ENCODE peak calls at places on chromosomes 5 and 9, in six cellular contexts. F is foreskin fibroblast, Y is brain microvascular endothelial cell, X is hepatocyte, E is sigmoid colon, C is left ventricle myocardium inferior. M is an unnamed sample.

GRCh38 chr5:9903806-9904205 is 273.7 kb upstream of the TAS2R1 start:
- DNase-seq in F (peak), Y (peak), X (no peak), E (no peak), C (no peak), M (peak)

GRCh38 chr9:38026021-38026809 is 42.8 kb downstream of the SHB start:
- DNase-seq in F (peak), Y (peak), X (peak), E (peak), C (no peak), M (peak)

GRCh38 chr9:90546200-90546599 is 96.4 kb downstream of the DIRAS2 start:
- DNase-seq in F (peak), Y (peak), X (peak), E (no peak), C (no peak), M (peak)

GRCh38 chr9:96327694-96328352 is 25.8 kb upstream of the HSD17B3 start:
- DNase-seq in F (peak), Y (peak), X (peak), E (no peak), C (no peak), M (peak)

GRCh38 chr9:91302831-91303230 is 58.9 kb downstream of the AUH start:
- DNase-seq in F (peak), Y (peak), X (no peak), E (no peak), C (no peak), M (peak)

GRCh38 chr5:74055446-74056097 is 429.6 kb downstream of the ARHGEF28 start:
- DNase-seq in F (no peak), Y (no peak), X (no peak), E (no peak), C (no peak), M (no peak)

GRCh38 chr9:96417051-96417586 is 1.1 kb downstream of the ZNF367 start:
- DNase-seq in F (peak), Y (peak), X (peak), E (peak), C (peak), M (peak)

GRCh38 chr5:115289104-115289503 is 7.3 kb downstream of the CCDC112 start:
- DNase-seq in F (no peak), Y (no peak), X (no peak), E (no peak), C (no peak), M (no peak)

GRCh38 chr9:3732077-3733038 is 206.6 kb upstream of the RFX3 start:
- DNase-seq in F (peak), Y (peak), X (peak), E (no peak), C (no peak), M (peak)

GRCh38 chr5:27026059-27026458 is 12.3 kb downstream of the CDH9 start:
- DNase-seq in F (no peak), Y (no peak), X (no peak), E (no peak), C (no peak), M (no peak)

GRCh38 chr9:112925058-112925641 is 34.5 kb upstream of the SLC46A2 start:
- DNase-seq in F (peak), Y (peak), X (peak), E (no peak), C (no peak), M (peak)

GRCh38 chr9:76629205-76629990 is 134.8 kb upstream of the PCA3 start:
- DNase-seq in F (no peak), Y (no peak), X (no peak), E (no peak), C (no peak), M (no peak)

GRCh38 chr5:96014395-96014794 is 52.7 kb upstream of the ELL2 start:
- DNase-seq in F (no peak), Y (no peak), X (no peak), E (no peak), C (no peak), M (no peak)

GRCh38 chr9:107251756-107252322 is 31.2 kb upstream of the RAD23B start:
- DNase-seq in F (peak), Y (peak), X (peak), E (no peak), C (peak), M (peak)
- H3K4me3 ChIP-seq in F (no peak), Y (no peak), X (no peak), E (no peak), C (no peak), M (no peak)

DNA sequence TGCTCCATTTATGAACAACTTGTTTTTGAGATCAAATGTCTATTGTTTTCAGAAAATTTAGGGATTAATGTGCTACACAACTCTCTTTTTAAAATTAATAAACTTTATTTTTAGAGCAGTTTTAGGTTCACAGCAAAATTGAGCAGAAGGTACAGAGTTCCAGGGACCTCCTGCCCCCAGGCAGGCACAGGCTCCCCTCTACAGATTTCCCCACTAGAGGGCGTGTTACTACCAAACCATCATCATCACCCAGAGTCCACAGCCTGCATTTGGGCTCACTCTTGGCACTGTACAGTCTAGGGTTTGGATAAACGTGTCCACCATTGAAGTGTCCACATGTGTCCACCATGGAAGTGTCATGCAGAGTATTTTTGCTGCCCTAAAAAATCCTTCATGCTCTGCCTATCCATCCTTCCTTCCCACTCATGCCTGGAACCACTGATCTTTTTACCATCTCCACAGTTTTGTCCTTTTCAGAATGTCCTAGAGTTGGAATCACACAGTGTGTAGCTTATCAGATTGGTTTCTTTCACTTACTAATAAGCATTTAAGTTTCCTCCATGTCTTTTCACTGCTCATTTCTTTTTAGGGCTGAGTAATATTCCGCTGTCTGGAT is 61.7 kb downstream of the MRPL36 start:
- DNase-seq in F (peak), Y (peak), X (no peak), E (no peak), C (no peak), M (no peak)
- TF ChIP-seq CTCF in F (peak), Y (peak), X (peak), E (no peak), C (peak), M (peak)

GRCh38 chr9:121286973-121287721 is 19.2 kb downstream of the GSN start:
- DNase-seq in F (peak), Y (peak), X (peak), E (peak), C (peak), M (peak)
- H3K4me3 ChIP-seq in F (peak), Y (peak), X (no peak), E (peak), C (peak), M (no peak)

GRCh38 chr5:66826696-66827095 is 230.5 kb downstream of the MAST4 start:
- DNase-seq in F (no peak), Y (no peak), X (no peak), E (no peak), C (no peak), M (no peak)
- TF ChIP-seq CTCF in F (no peak), Y (no peak), X (no peak), E (no peak), C (no peak), M (no peak)

DNA sequence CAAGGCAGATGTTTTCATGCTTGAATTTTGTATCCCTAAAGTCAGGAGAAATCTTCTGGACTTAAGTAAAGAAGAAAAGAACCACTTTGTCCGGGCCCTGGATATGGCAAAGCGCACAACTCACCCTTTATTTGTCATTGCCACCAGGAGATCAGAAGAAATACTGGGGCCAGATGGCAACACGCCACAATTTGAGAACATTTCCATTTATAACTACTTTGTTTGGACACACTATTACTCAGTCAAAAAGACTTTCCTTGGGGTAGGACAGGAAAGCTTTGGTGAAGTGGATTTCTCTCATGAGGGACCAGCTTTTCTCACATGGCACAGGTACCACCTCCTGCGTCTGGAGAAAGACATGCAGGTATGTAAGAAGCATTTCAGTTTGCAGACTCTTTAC is 2.3 kb downstream of the TYRP1 start:
- DNase-seq in F (peak), Y (no peak), X (no peak), E (no peak), C (peak), M (no peak)
- H3K4me3 ChIP-seq in F (no peak), Y (no peak), X (no peak), E (no peak), C (peak), M (no peak)

GRCh38 chr5:141605523-141606277 is 13.1 kb downstream of the DIAPH1 start:
- DNase-seq in F (peak), Y (peak), X (no peak), E (peak), C (peak), M (no peak)
- TF ChIP-seq CTCF in F (no peak), Y (no peak), X (no peak), E (no peak), C (no peak), M (no peak)

GRCh38 chr5:88827997-88828396 is 55.0 kb downstream of the MEF2C start:
- DNase-seq in F (no peak), Y (no peak), X (no peak), E (no peak), C (no peak), M (no peak)
- H3K4me3 ChIP-seq in F (no peak), Y (no peak), X (no peak), E (no peak), C (peak), M (no peak)

GRCh38 chr5:38237681-38238080 is 20.7 kb upstream of the EGFLAM start:
- DNase-seq in F (no peak), Y (no peak), X (no peak), E (no peak), C (no peak), M (no peak)
- TF ChIP-seq CTCF in F (no peak), Y (no peak), X (no peak), E (no peak), C (no peak), M (no peak)

M was measured in astrocyte of the cerebellum.